ENCODE peak calls at places on chromosomes 5 and 9, in four cellular contexts. T, Q, O and G are unnamed samples.

GRCh38 chr9:136011703-136012496 is 50.7 kb upstream of the UBAC1 start:
- DNase-seq in O (peak; percentile 75), T (peak; percentile 65), Q (peak; percentile 80), G (no peak)

GRCh38 chr5:133259199-133259997 is 207.6 kb downstream of the HSPA4 start:
- DNase-seq in Q (no peak), T (no peak), O (no peak), G (no peak)

GRCh38 chr9:89920131-89920530 is 315.3 kb downstream of the GADD45G start:
- DNase-seq in Q (no peak), O (no peak), T (no peak), G (no peak)

GRCh38 chr5:55377810-55378209 is 70.0 kb downstream of the MTREX start:
- DNase-seq in O (no peak), T (no peak), Q (no peak), G (no peak)

GRCh38 chr9:36603006-36603405 is 30.3 kb downstream of the MELK start:
- DNase-seq in Q (no peak), O (peak; percentile 65), T (peak; percentile 36), G (no peak)

GRCh38 chr9:134258332-134258731 is 67.9 kb upstream of the RXRA start:
- DNase-seq in O (no peak), T (no peak), Q (no peak), G (no peak)

GRCh38 chr9:36762958-36763357 is 190.3 kb downstream of the MELK start:
- DNase-seq in Q (no peak), T (no peak), O (no peak), G (no peak)

GRCh38 chr9:114367823-114368609 is 19.8 kb downstream of the AKNA start:
- DNase-seq in O (no peak), Q (no peak), T (no peak), G (peak; percentile 66)

GRCh38 chr5:130514984-130515690 is 610.9 kb downstream of the CHSY3 start:
- DNase-seq in T (peak; percentile 93), Q (no peak), O (peak; percentile 85), G (no peak)

GRCh38 chr5:1374680-1375055 is 29.8 kb upstream of the CLPTM1L start:
- DNase-seq in Q (no peak), T (no peak), O (peak; percentile 5), G (no peak)

GRCh38 chr9:6355728-6356127 is 27.6 kb downstream of the TPD52L3 start:
- DNase-seq in T (peak; percentile 68), Q (no peak), O (peak; percentile 71), G (no peak)

GRCh38 chr5:65027149-65027548 is 258.4 kb downstream of the CWC27 start:
- DNase-seq in O (no peak), T (no peak), Q (no peak), G (no peak)

DNA sequence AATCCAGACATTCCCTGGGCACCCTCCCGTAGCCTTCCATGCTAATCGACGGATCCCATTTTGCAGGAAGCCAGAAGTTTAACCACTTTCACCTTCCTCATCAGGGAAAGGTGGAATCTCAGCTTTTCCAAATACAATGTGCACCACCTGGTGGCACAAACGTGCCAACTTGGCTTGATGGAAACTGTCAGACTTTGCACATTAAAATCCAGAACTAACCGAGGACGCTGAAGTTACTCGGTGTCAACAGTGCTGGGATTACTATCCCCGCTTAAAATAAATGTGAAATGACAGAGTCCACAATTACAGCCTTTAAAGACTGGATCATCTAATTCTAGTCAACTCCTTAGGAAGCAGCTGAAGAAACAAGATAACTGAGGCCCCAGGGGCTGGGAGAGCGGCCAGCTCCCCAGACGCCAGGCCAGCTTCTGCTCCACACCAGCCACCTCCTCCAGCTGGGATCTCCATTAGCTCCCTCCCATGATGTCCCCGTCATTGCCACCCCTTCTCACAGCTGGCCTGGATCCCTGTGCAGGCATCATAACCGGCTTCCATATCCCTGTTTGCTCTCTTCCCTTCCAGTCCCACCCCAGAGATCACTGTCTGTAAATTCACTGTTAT is 50.2 kb upstream of the RETREG1 start:
- DNase-seq in Q (peak; percentile 47), O (peak; percentile 29), T (no peak), G (peak; percentile 28)
- TF ChIP-seq CTCF in Q (peak; percentile 45), O (peak; percentile 24), T (peak; percentile 34), G (peak; percentile 53)

GRCh38 chr9:79572032-79572890 is 496 bp downstream of the TLE4 start:
- DNase-seq in O (peak; percentile 48), T (peak; percentile 44), Q (peak; percentile 86), G (peak; percentile 43)
- TF ChIP-seq CTCF in O (no peak), T (no peak), Q (no peak), G (no peak)

DNA sequence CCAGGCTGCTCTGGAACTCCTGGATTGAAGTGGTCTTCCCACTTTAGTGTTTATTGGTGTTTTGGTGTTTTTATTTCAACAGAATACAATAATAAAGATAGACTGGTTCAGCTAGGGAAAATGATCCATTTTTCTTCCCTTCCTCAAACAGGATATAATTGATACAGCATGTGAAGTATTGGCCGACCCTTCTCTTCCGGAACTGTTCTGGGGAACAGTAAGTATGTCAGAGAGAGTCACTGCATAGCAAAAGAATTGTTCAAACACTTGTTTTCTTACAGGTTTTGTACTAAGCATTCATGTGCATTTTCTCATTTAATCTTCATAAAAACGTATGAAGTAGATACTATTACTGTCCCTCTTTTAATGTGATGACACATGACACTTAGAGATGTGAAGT is 31.6 kb downstream of the NUP188 start:
- DNase-seq in T (no peak), Q (no peak), O (no peak), G (no peak)
- TF ChIP-seq CTCF in T (no peak), Q (no peak), O (no peak), G (no peak)

DNA sequence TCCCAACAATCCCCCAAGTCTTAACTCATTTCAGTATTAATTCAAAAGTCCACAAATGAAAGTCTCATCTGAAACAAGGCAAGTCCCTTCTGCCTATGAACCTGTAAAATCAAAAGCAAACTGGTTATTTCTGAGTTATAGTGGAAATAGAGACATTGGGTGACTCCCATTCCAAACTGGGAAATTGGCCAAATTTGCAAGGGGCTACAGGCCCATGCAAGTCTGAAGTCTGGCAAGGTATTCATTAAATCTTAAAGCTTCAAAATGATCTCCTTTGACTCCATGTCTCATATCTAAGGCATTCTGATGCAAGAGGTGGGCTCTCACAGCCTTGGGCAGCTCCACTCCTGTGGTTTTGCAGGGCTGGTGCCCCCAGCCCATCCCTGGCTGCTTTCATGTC is 167.9 kb downstream of the HTR1A start:
- DNase-seq in O (no peak), Q (no peak), T (no peak), G (no peak)
- TF ChIP-seq CTCF in O (no peak), Q (no peak), T (no peak), G (no peak)

GRCh38 chr5:154181156-154181555 is 9.4 kb upstream of the GALNT10 start:
- DNase-seq in O (no peak), T (no peak), Q (no peak), G (no peak)

GRCh38 chr5:154178661-154179060 is 11.9 kb upstream of the GALNT10 start:
- DNase-seq in O (no peak), Q (no peak), T (no peak), G (no peak)

GRCh38 chr5:154176191-154176590 is 14.3 kb upstream of the GALNT10 start:
- DNase-seq in T (peak; percentile 82), O (peak; percentile 75), Q (no peak), G (no peak)

GRCh38 chr5:154174091-154174490 is 16.4 kb upstream of the GALNT10 start:
- DNase-seq in T (no peak), O (no peak), Q (no peak), G (no peak)

GRCh38 chr5:154179846-154180710 is 10.5 kb upstream of the GALNT10 start:
- DNase-seq in Q (peak; percentile 70), O (peak; percentile 73), T (peak; percentile 57), G (peak; percentile 40)
- TF ChIP-seq CTCF in Q (peak; percentile 84), O (peak; percentile 84), T (peak; percentile 95), G (peak; percentile 72)

GRCh38 chr5:11182441-11183080 is 421.5 kb upstream of the DAP start:
- DNase-seq in O (peak; percentile 56), Q (peak; percentile 47), T (peak; percentile 57), G (peak; percentile 38)
- TF ChIP-seq CTCF in O (peak; percentile 42), Q (peak; percentile 19), T (peak; percentile 58), G (peak; percentile 55)

DNA sequence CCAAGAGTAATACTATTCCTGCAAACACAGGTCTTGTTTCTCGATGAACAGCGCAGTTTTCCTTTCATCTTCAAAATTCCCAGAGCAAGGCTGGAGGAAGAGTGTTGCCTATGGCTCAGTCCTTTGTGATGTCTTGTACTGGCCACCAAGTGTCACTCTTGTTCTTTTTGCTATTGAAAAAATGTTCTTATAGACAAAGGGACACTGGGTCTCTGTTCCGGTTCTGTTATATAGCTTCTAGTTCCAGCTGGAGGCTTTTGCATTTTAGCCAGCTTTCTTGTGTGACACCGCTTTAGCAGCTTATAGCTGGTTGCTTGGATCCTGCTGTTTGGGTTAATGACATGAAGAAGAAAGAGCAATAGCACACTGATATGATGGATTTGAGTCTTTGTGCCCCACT is 343.7 kb upstream of the KCNN2 start:
- DNase-seq in Q (peak; percentile 45), O (no peak), T (no peak), G (no peak)
- TF ChIP-seq CTCF in Q (no peak), O (no peak), T (no peak), G (peak; percentile 47)

GRCh38 chr5:118040496-118040895 is 947.9 kb downstream of the DTWD2 start:
- DNase-seq in T (no peak), Q (no peak), O (no peak), G (no peak)

GRCh38 chr5:118043531-118043930 is 944.8 kb downstream of the DTWD2 start:
- DNase-seq in T (no peak), Q (no peak), O (no peak), G (no peak)

GRCh38 chr5:118044169-118044568 is 944.2 kb downstream of the DTWD2 start:
- DNase-seq in Q (no peak), T (no peak), O (no peak), G (no peak)

DNA sequence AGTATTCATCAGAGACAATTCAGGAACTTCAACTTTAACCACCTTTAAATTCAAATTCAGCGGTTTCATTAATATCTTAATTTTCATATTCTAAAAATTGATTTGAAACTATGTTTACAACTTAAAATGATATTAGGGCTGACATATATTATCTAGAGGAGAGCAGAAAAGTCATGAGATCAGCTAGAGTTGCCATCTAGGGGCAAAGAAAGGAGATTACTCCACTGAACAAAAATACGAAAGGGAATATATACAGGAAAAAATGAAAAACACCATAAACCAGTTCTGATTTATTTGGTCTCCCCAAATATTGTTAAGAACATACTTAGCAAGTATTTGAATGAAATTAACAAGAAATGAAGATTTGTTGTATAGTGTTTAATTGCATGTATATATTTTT is 946.3 kb downstream of the DTWD2 start:
- DNase-seq in O (peak; percentile 1), Q (no peak), T (no peak), G (no peak)
- TF ChIP-seq CTCF in O (no peak), Q (peak; percentile 17), T (peak; percentile 25), G (no peak)

GRCh38 chr5:39422036-39422606 is 2.7 kb downstream of the DAB2 start:
- DNase-seq in T (peak; percentile 38), O (no peak), Q (no peak), G (no peak)
- TF ChIP-seq CTCF in T (no peak), O (no peak), Q (no peak), G (no peak)